ENCODE peak calls at places on chromosome 18, in eight cellular contexts. B is body of pancreas; A is fibroblast of the aortic adventitia; C is COLO829; U is stimulated activated naive B cell treated with anti-CD40 and anti-IgM and Interleukin-4, amounts not matched to agents 10 μg/mL and 1 μg/mL and 100 μg/mL, for 72 hours; T is Right ventricle myocardium inferior; K is activated CD8-positive, alpha-beta memory T cell treated with anti-CD3 and anti-CD28 coated beads for 48 hours; G is tibial artery. L is an unnamed sample.

GRCh38 chr18:43785145-43785544 is 507.9 kb upstream of the SYT4 start:
- DNase-seq in K (no peak), G (no peak), A (no peak), B (no peak), T (no peak), U (no peak), C (no peak), L (no peak)

GRCh38 chr18:71293322-71293721 is 1004.5 kb downstream of the SOCS6 start:
- DNase-seq in G (no peak), A (peak), T (no peak), K (no peak), B (no peak), U (no peak), C (no peak), L (no peak)

GRCh38 chr18:31268985-31269406 is 49.0 kb upstream of the DSG1 start:
- DNase-seq in C (no peak), T (no peak), U (no peak), B (peak), K (no peak), A (no peak), G (no peak), L (no peak)

GRCh38 chr18:45825258-45825744 is at the start of gene SIGLEC15:
- DNase-seq in G (no peak), T (no peak), B (no peak), A (no peak), U (no peak), K (no peak), C (no peak), L (no peak)

GRCh38 chr18:73766915-73767314 is 380.7 kb downstream of the FBXO15 start:
- DNase-seq in B (no peak), K (no peak), G (no peak), A (peak), U (no peak), T (no peak), C (no peak), L (no peak)

GRCh38 chr18:61034581-61034980 is 298.6 kb upstream of the CDH20 start:
- DNase-seq in U (no peak), A (no peak), G (no peak), C (no peak), T (no peak), K (no peak), B (no peak), L (no peak)

GRCh38 chr18:9612215-9612830 is 2.0 kb downstream of the PPP4R1 start:
- DNase-seq in A (peak), C (no peak), T (no peak), K (no peak), G (no peak), B (peak), U (no peak), L (no peak)

GRCh38 chr18:78701753-78702409 is 277.7 kb upstream of the SALL3 start:
- DNase-seq in G (no peak), T (no peak), K (no peak), C (no peak), U (no peak), A (no peak), B (no peak), L (no peak)

GRCh38 chr18:908631-909621 is 4.3 kb downstream of the ADCYAP1 start:
- DNase-seq in C (no peak), K (no peak), G (no peak), A (peak), U (no peak), B (no peak), T (no peak), L (peak)

GRCh38 chr18:49563130-49563540 is 1.3 kb downstream of the LIPG start:
- DNase-seq in B (no peak), K (no peak), U (no peak), A (no peak), G (no peak), T (no peak), C (no peak), L (no peak)

GRCh38 chr18:46428368-46428767 is 228.7 kb downstream of the LOXHD1 start:
- DNase-seq in T (no peak), K (no peak), C (no peak), B (no peak), A (no peak), U (no peak), G (no peak), L (no peak)

GRCh38 chr18:34493566-34494358 is 216.3 kb upstream of the DTNA start:
- DNase-seq in K (no peak), U (no peak), T (peak), C (no peak), A (no peak), B (peak), G (no peak), L (peak)

GRCh38 chr18:79926715-79927596 is 24.5 kb downstream of the SLC66A2 start:
- DNase-seq in G (peak), K (no peak), U (no peak), B (peak), A (no peak), T (no peak), C (no peak), L (peak)

GRCh38 chr18:13300029-13300428 is 81.5 kb downstream of the LDLRAD4 start:
- DNase-seq in T (no peak), B (no peak), C (no peak), G (no peak), A (no peak), K (no peak), U (no peak), L (no peak)

GRCh38 chr18:76679877-76680276 is 142.5 kb upstream of the ZNF236 start:
- DNase-seq in G (no peak), C (no peak), K (no peak), U (no peak), T (no peak), A (no peak), B (no peak), L (no peak)

GRCh38 chr18:56302161-56302560 is 336.2 kb downstream of the TXNL1 start:
- DNase-seq in B (no peak), C (no peak), T (no peak), K (no peak), U (no peak), G (no peak), A (no peak), L (no peak)

GRCh38 chr18:33844232-33844631 is 266.2 kb downstream of the ASXL3 start:
- DNase-seq in K (no peak), U (no peak), B (no peak), A (no peak), C (no peak), T (no peak), G (no peak), L (no peak)

GRCh38 chr18:45688834-45689233 is 35.1 kb upstream of the SLC14A1 start:
- DNase-seq in C (no peak), K (no peak), T (no peak), U (peak), B (no peak), G (no peak), A (no peak), L (no peak)

GRCh38 chr18:37270046-37270665 is 295.4 kb downstream of the CELF4 start:
- DNase-seq in B (peak), U (no peak), T (no peak), A (peak), G (no peak), C (peak), K (no peak), L (peak)